ENCODE peak calls at places on chromosomes 16 and 17, in nine cellular contexts. S is KG1; K is stromal cell of bone marrow; A is iPS-NIHi11; Q is activated T-cell treated with anti-CD3 and anti-CD28 coated beads, Interleukin-2, amount 50 U/mL, for 48 hours; I is CD8-positive, alpha-beta memory T cell; W is stimulated activated effector memory CD8-positive, alpha-beta T cell treated with anti-CD3 and anti-CD28 coated beads, Interleukin-12 subunit alpha, Interleukin-12 subunit beta, amount 100 ng/mL, for 72 hours; N is fibroblast of mammary gland; Z is activated CD4-positive, CD25-positive, alpha-beta regulatory T cell. J is an unnamed sample.

GRCh38 chr17:21007646-21008045 is 35.2 kb downstream of the USP22 start:
- DNase-seq in S (no peak), K (no peak), A (no peak), Q (no peak), I (no peak), W (no peak), N (no peak), Z (no peak), J (no peak)

GRCh38 chr16:85623997-85624601 is 11.0 kb downstream of the GSE1 start:
- DNase-seq in S (no peak), K (no peak), A (no peak), Q (no peak), I (no peak), W (no peak), N (no peak), Z (no peak), J (no peak)

GRCh38 chr17:61411114-61411943 is 11.7 kb downstream of the TBX2 start:
- DNase-seq in S (peak; percentile 16), K (no peak), A (peak; percentile 55), Q (peak; percentile 61), I (no peak), W (no peak), N (peak; percentile 76), Z (no peak), J (no peak)

GRCh38 chr16:72027669-72028378 is 19.3 kb downstream of the DHODH start:
- DNase-seq in S (no peak), K (no peak), A (no peak), Q (no peak), I (no peak), W (no peak), N (no peak), Z (no peak), J (no peak)

GRCh38 chr16:85015481-85016177 is 4.3 kb upstream of the ZDHHC7 start:
- DNase-seq in S (no peak), K (no peak), A (no peak), Q (no peak), I (no peak), W (no peak), N (no peak), Z (no peak), J (no peak)

GRCh38 chr16:17070882-17071592 is 399.7 kb downstream of the XYLT1 start:
- DNase-seq in S (no peak), K (no peak), A (peak; percentile 38), Q (peak; percentile 81), I (peak; percentile 74), W (peak; percentile 38), N (peak; percentile 2), Z (peak; percentile 63), J (no peak)

GRCh38 chr16:10519929-10520868 is 60.2 kb downstream of the EMP2 start:
- DNase-seq in S (no peak), K (no peak), A (no peak), Q (no peak), I (no peak), W (no peak), N (no peak), Z (no peak), J (no peak)

GRCh38 chr16:86975445-86975844 is 341.7 kb downstream of the C16orf95 start:
- DNase-seq in S (no peak), K (peak; percentile 69), A (peak; percentile 84), Q (peak; percentile 18), I (no peak), W (no peak), N (peak; percentile 95), Z (no peak), J (peak; percentile 91)

GRCh38 chr16:87571868-87572244 is 30.5 kb upstream of the JPH3 start:
- DNase-seq in S (no peak), K (no peak), A (no peak), Q (no peak), I (no peak), W (no peak), N (no peak), Z (no peak), J (no peak)

GRCh38 chr17:15343749-15344148 is 2.4 kb upstream of the TEKT3 start:
- DNase-seq in S (no peak), K (peak; percentile 47), A (no peak), Q (no peak), I (no peak), W (no peak), N (peak; percentile 76), Z (no peak), J (peak; percentile 43)

GRCh38 chr17:40104570-40105471 is 4.4 kb upstream of the NR1D1 start:
- DNase-seq in S (no peak), K (no peak), A (no peak), Q (no peak), I (no peak), W (no peak), N (peak; percentile 42), Z (no peak), J (no peak)

GRCh38 chr16:83992624-83993023 is 24.6 kb downstream of the NECAB2 start:
- DNase-seq in S (no peak), K (peak; percentile 56), A (no peak), Q (no peak), I (no peak), W (no peak), N (peak; percentile 88), Z (no peak), J (peak; percentile 76)

GRCh38 chr16:50547340-50547865 is 793 bp upstream of the NKD1 start:
- DNase-seq in S (no peak), K (no peak), A (peak; percentile 67), Q (peak; percentile 75), I (peak; percentile 92), W (peak; percentile 45), N (no peak), Z (peak; percentile 42), J (no peak)

GRCh38 chr16:1993731-1994131 is 4.0 kb downstream of the SYNGR3 start:
- DNase-seq in S (no peak), K (no peak), A (no peak), Q (peak; percentile 58), I (no peak), W (no peak), N (peak; percentile 43), Z (no peak), J (no peak)

GRCh38 chr17:143785-144281 is 6.5 kb downstream of the SCGB1C2 start:
- DNase-seq in S (peak; percentile 5), K (peak; percentile 26), A (peak; percentile 98), Q (peak; percentile 95), I (peak; percentile 75), W (peak; percentile 98), N (peak; percentile 42), Z (peak; percentile 82), J (peak; percentile 59)

GRCh38 chr17:80931421-80932265 is 60.0 kb upstream of the CHMP6 start:
- DNase-seq in S (no peak), K (peak; percentile 43), A (peak; percentile 87), Q (no peak), I (no peak), W (no peak), N (peak; percentile 66), Z (no peak), J (peak; percentile 48)

GRCh38 chr16:46763147-46763546 is 15.0 kb upstream of the MYLK3 start:
- DNase-seq in S (no peak), K (no peak), A (no peak), Q (no peak), I (no peak), W (no peak), N (no peak), Z (no peak), J (peak; percentile 20)

GRCh38 chr16:85629326-85629725 is 16.2 kb downstream of the GSE1 start:
- DNase-seq in S (no peak), K (no peak), A (no peak), Q (no peak), I (no peak), W (no peak), N (no peak), Z (no peak), J (no peak)

GRCh38 chr17:80649672-80650338 is 105.2 kb downstream of the RPTOR start:
- DNase-seq in S (no peak), K (peak; percentile 94), A (peak; percentile 70), Q (peak; percentile 86), I (no peak), W (peak; percentile 29), N (peak; percentile 97), Z (peak; percentile 55), J (peak; percentile 96)

GRCh38 chr16:56257666-56258359 is 66.5 kb downstream of the GNAO1 start:
- DNase-seq in S (no peak), K (no peak), A (no peak), Q (no peak), I (no peak), W (no peak), N (no peak), Z (no peak), J (no peak)

GRCh38 chr17:9074106-9074505 is 52.8 kb downstream of the NTN1 start:
- DNase-seq in S (no peak), K (no peak), A (no peak), Q (no peak), I (no peak), W (no peak), N (peak; percentile 27), Z (no peak), J (no peak)

GRCh38 chr16:81709369-81709900 is 69.7 kb upstream of the PLCG2 start:
- DNase-seq in S (no peak), K (no peak), A (peak; percentile 21), Q (no peak), I (no peak), W (no peak), N (no peak), Z (no peak), J (no peak)

GRCh38 chr17:48646183-48647102 is 20.3 kb upstream of the HOXB9 start:
- DNase-seq in S (no peak), K (no peak), A (peak; percentile 68), Q (no peak), I (peak; percentile 43), W (peak; percentile 24), N (no peak), Z (no peak), J (no peak)

GRCh38 chr16:21283521-21284289 is 5.6 kb upstream of the CRYM start:
- DNase-seq in S (no peak), K (no peak), A (peak; percentile 80), Q (no peak), I (no peak), W (no peak), N (peak; percentile 38), Z (no peak), J (peak; percentile 29)

GRCh38 chr16:21075252-21075651 is 75.4 kb downstream of the DNAH3 start:
- DNase-seq in S (no peak), K (no peak), A (no peak), Q (no peak), I (no peak), W (no peak), N (peak; percentile 38), Z (no peak), J (peak; percentile 13)

GRCh38 chr17:74690409-74690825 is 22.3 kb downstream of the CD300LF start:
- DNase-seq in S (peak; percentile 51), K (no peak), A (no peak), Q (no peak), I (no peak), W (no peak), N (no peak), Z (no peak), J (no peak)

J was measured in fibroblast of pulmonary artery.